ENCODE peak calls at places on chromosomes 5 and 9, in ten cellular contexts. F, V, O, X, P, L, B, U, Q and E are unnamed samples.

GRCh38 chr5:136174021-136174659 is 18.8 kb downstream of the SMIM32 start:
- DNase-seq in U (no peak), L (no peak), F (no peak), Q (peak), B (peak), X (peak), P (no peak), V (no peak), O (peak), E (peak)

GRCh38 chr9:92100237-92100911 is 14.8 kb downstream of the SPTLC1 start:
- DNase-seq in L (no peak), P (no peak), U (no peak), Q (peak), F (no peak), V (no peak), X (peak), O (peak), B (peak), E (no peak)

GRCh38 chr9:37374892-37375291 is 47.6 kb upstream of the GRHPR start:
- DNase-seq in B (no peak), U (no peak), L (no peak), X (no peak), O (no peak), V (no peak), Q (no peak), F (no peak), P (no peak), E (no peak)

GRCh38 chr5:10307206-10308148 is at the start of gene CMBL:
- DNase-seq in F (peak), V (no peak), U (peak), O (peak), L (no peak), P (peak), Q (peak), X (peak), B (peak), E (peak)

GRCh38 chr5:149881069-149881622 is 63.4 kb downstream of the PDE6A start:
- DNase-seq in U (no peak), L (no peak), B (no peak), Q (no peak), O (no peak), P (no peak), X (no peak), F (no peak), V (no peak), E (no peak)

GRCh38 chr5:67530609-67531255 is 334.1 kb upstream of the CD180 start:
- DNase-seq in B (no peak), L (no peak), X (no peak), U (no peak), P (no peak), F (no peak), Q (no peak), V (no peak), O (peak), E (no peak)

GRCh38 chr9:121447341-121447834 is 52.3 kb downstream of the GGTA1 start:
- DNase-seq in U (no peak), F (no peak), X (peak), V (no peak), B (peak), P (no peak), L (no peak), Q (peak), O (peak), E (no peak)

GRCh38 chr9:11319477-11320060 is 706.8 kb upstream of the PTPRD start:
- DNase-seq in P (no peak), L (no peak), F (no peak), Q (no peak), U (no peak), V (no peak), B (no peak), X (peak), O (no peak), E (peak)

GRCh38 chr5:142520885-142521284 is 165.0 kb downstream of the FGF1 start:
- DNase-seq in X (no peak), O (peak), B (no peak), U (no peak), Q (peak), F (no peak), V (peak), L (no peak), P (no peak), E (peak)

GRCh38 chr5:121121786-121122185 is 657.7 kb downstream of the PRR16 start:
- DNase-seq in U (no peak), P (no peak), L (no peak), O (no peak), X (no peak), V (no peak), B (no peak), Q (no peak), F (no peak), E (no peak)

GRCh38 chr9:95077053-95077765 is 240.3 kb downstream of the FANCC start:
- DNase-seq in V (no peak), X (no peak), O (no peak), P (no peak), F (no peak), U (peak), L (no peak), B (no peak), Q (no peak), E (peak)

GRCh38 chr5:140295414-140295813 is 7.5 kb downstream of the PFDN1 start:
- DNase-seq in L (no peak), P (peak), X (peak), U (no peak), Q (peak), B (peak), O (peak), F (no peak), V (no peak), E (no peak)

GRCh38 chr9:8857330-8858249 is 1058.0 kb upstream of the DMAC1 start:
- DNase-seq in U (peak), B (peak), P (peak), Q (peak), L (no peak), F (peak), V (peak), X (peak), O (peak), E (peak)

GRCh38 chr9:126309427-126310179 is 17.0 kb upstream of the MVB12B start:
- DNase-seq in O (no peak), U (no peak), Q (no peak), V (peak), X (no peak), B (no peak), P (no peak), L (no peak), F (no peak), E (no peak)

GRCh38 chr5:57889558-57889957 is 406.9 kb upstream of the ACTBL2 start:
- DNase-seq in X (peak), Q (peak), O (peak), L (no peak), F (no peak), B (peak), U (no peak), V (no peak), P (no peak), E (no peak)

GRCh38 chr5:108260105-108260857 is 121.6 kb downstream of the FBXL17 start:
- DNase-seq in P (peak), F (peak), U (peak), L (peak), V (peak), B (peak), O (peak), X (peak), Q (peak), E (peak)

GRCh38 chr5:109354761-109355160 is 55.0 kb downstream of the PJA2 start:
- DNase-seq in X (no peak), U (peak), F (no peak), B (no peak), L (no peak), O (no peak), V (no peak), P (no peak), Q (no peak), E (no peak)

GRCh38 chr5:127666043-127666716 is 17.3 kb downstream of the CTXN3 start:
- DNase-seq in O (peak), Q (no peak), P (no peak), U (no peak), B (peak), F (no peak), V (no peak), X (peak), L (no peak), E (no peak)

GRCh38 chr9:74172874-74173273 is 324.3 kb upstream of the RORB start:
- DNase-seq in V (no peak), L (no peak), B (no peak), O (no peak), Q (no peak), P (no peak), U (no peak), X (no peak), F (no peak), E (no peak)

GRCh38 chr9:136181784-136182421 is 23.0 kb downstream of the LHX3 start:
- DNase-seq in X (no peak), V (no peak), P (no peak), F (no peak), Q (no peak), B (no peak), U (no peak), O (no peak), L (no peak), E (peak)

GRCh38 chr9:121852646-121853616 is 201.5 kb downstream of the DAB2IP start:
- DNase-seq in V (peak), O (peak), F (peak), U (peak), Q (peak), X (no peak), P (no peak), L (no peak), B (peak), E (no peak)

GRCh38 chr9:133944746-133945135 is 47.4 kb downstream of the VAV2 start:
- DNase-seq in O (peak), L (no peak), F (peak), P (no peak), V (no peak), B (peak), Q (peak), U (peak), X (peak), E (no peak)

GRCh38 chr5:22911019-22911418 is 57.9 kb upstream of the CDH12 start:
- DNase-seq in X (no peak), P (no peak), B (no peak), O (no peak), U (no peak), L (no peak), F (no peak), Q (no peak), V (no peak), E (no peak)

GRCh38 chr9:16103613-16104012 is 550.8 kb downstream of the CCDC171 start:
- DNase-seq in L (no peak), V (no peak), X (no peak), Q (no peak), F (no peak), U (no peak), O (peak), B (no peak), P (peak), E (no peak)

GRCh38 chr5:12242960-12243888 is 339.0 kb upstream of the CTNND2 start:
- DNase-seq in V (no peak), L (no peak), B (no peak), O (no peak), Q (no peak), U (no peak), F (no peak), P (no peak), X (no peak), E (no peak)

GRCh38 chr9:131299948-131300347 is 10.4 kb downstream of the PLPP7 start:
- DNase-seq in B (no peak), V (no peak), P (no peak), Q (no peak), L (no peak), F (no peak), U (no peak), O (no peak), X (no peak), E (no peak)

GRCh38 chr9:93267681-93268505 is 84.0 kb downstream of the WNK2 start:
- DNase-seq in Q (no peak), F (no peak), L (no peak), U (no peak), B (no peak), V (peak), X (no peak), O (no peak), P (peak), E (peak)
- H3K4me3 ChIP-seq in Q (no peak), F (no peak), L (peak), U (no peak), B (no peak), V (no peak), X (no peak), O (no peak), P (no peak), E (no peak)

GRCh38 chr9:24009322-24009721 is 183.3 kb upstream of the ELAVL2 start:
- DNase-seq in V (no peak), P (no peak), X (no peak), O (no peak), L (no peak), Q (no peak), F (no peak), B (no peak), U (no peak), E (no peak)

DNA sequence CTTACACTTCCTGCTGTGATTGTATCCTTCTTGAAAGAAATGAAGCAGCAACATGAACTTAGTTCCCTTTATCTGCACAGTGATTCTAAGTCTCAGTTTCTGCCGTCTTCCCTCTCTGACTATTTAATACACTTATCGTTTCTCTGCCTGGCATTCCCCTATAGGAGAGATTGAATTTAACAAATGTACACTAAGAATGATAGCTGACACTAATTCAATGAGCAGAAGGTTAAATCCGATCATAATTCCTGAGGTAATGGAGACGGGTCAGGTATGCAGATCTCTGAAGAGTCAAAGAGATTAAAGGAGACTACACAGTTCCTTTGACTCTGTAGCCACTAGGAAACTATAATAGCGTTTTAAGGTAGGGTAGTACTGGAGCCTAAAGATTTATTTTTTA is 185.2 kb upstream of the ELAVL2 start:
- DNase-seq in L (no peak), X (no peak), Q (no peak), U (no peak), B (no peak), F (no peak), O (no peak), V (no peak), P (no peak), E (no peak)
- H3K4me3 ChIP-seq in L (no peak), X (no peak), Q (no peak), U (no peak), B (no peak), F (no peak), O (no peak), V (no peak), P (no peak), E (no peak)

GRCh38 chr5:147568710-147569109 is 58.8 kb upstream of the DPYSL3 start:
- DNase-seq in L (no peak), Q (no peak), V (no peak), U (no peak), O (no peak), B (no peak), F (no peak), P (no peak), X (no peak), E (no peak)
- H3K4me3 ChIP-seq in L (no peak), Q (no peak), V (no peak), U (no peak), O (no peak), B (no peak), F (no peak), P (no peak), X (no peak), E (no peak)

DNA sequence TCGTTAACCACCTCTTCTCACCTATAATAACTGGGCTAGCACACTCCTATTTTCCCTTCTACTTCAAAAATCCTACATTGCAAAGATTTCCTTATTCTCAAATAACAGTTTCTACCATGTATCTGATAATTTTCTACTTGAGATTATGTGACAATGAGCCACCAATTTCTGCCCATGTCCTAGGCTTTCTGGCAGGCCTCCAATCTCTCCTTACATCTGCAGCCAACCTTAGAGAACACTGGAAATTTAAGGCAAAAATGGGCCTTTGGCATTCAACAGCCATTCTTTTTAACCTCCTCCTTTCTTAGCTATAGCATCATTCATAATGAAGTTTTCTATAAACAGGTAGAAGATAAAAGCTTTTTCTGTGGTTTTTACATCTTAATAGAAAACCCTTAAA is 225.1 kb downstream of the ARRDC3 start:
- DNase-seq in O (no peak), F (no peak), Q (no peak), X (no peak), L (no peak), V (no peak), B (no peak), P (no peak), U (no peak), E (no peak)
- H3K4me3 ChIP-seq in O (no peak), F (no peak), Q (no peak), X (no peak), L (no peak), V (no peak), B (no peak), P (no peak), U (no peak), E (no peak)